ENCODE peak calls at places on chromosomes 12 and 14, in nine cellular contexts. Z is NB4; D is central memory CD4-positive, alpha-beta T cell; M is Calu3; O is fibroblast of the aortic adventitia; E is activated CD4-positive, alpha-beta memory T cell treated with anti-CD3 and anti-CD28 coated beads, Interleukin-2, amount 10 ng/mL, durations not matched to agents 7 days and 5 days; P is activated CD4-positive, alpha-beta T cell treated with anti-CD3 and anti-CD28 coated beads, Interleukin-2, amount 50 U/mL, for 1 hour; Q is EL; V is T follicular helper cell. R is an unnamed sample.

GRCh38 chr14:38839743-38840375 is 263.2 kb downstream of the SEC23A start:
- DNase-seq in Z (no peak), D (no peak), M (no peak), O (no peak), E (no peak), P (no peak), Q (peak; percentile 20), V (no peak), R (no peak)

GRCh38 chr12:4858385-4858784 is 51.3 kb upstream of the KCNA1 start:
- DNase-seq in Z (no peak), D (no peak), M (no peak), O (no peak), E (no peak), P (no peak), Q (no peak), V (no peak), R (peak; percentile 73)

GRCh38 chr14:76203086-76204001 is 51.6 kb downstream of the GPATCH2L start:
- DNase-seq in Z (no peak), D (no peak), M (peak; percentile 63), O (peak; percentile 87), E (no peak), P (no peak), Q (peak; percentile 92), V (no peak), R (no peak)

GRCh38 chr12:114853003-114853529 is 169.1 kb upstream of the TBX3 start:
- DNase-seq in Z (no peak), D (no peak), M (no peak), O (no peak), E (no peak), P (no peak), Q (peak; percentile 19), V (no peak), R (no peak)

GRCh38 chr12:27637524-27637923 is 58.7 kb upstream of the REP15 start:
- DNase-seq in Z (no peak), D (no peak), M (no peak), O (no peak), E (no peak), P (no peak), Q (no peak), V (no peak), R (no peak)

GRCh38 chr12:113232787-113233585 is 11.7 kb downstream of the TPCN1 start:
- DNase-seq in Z (no peak), D (peak; percentile 69), M (no peak), O (peak; percentile 35), E (peak; percentile 54), P (peak; percentile 71), Q (no peak), V (peak; percentile 70), R (no peak)

GRCh38 chr12:107967170-107967569 is 161.9 kb upstream of the WSCD2 start:
- DNase-seq in Z (peak; percentile 27), D (no peak), M (no peak), O (no peak), E (no peak), P (no peak), Q (peak; percentile 8), V (no peak), R (no peak)

GRCh38 chr12:39365364-39366001 is 77.4 kb downstream of the KIF21A start:
- DNase-seq in Z (no peak), D (no peak), M (no peak), O (peak; percentile 39), E (no peak), P (no peak), Q (no peak), V (no peak), R (no peak)

GRCh38 chr12:19654630-19655384 is 215.5 kb downstream of the AEBP2 start:
- DNase-seq in Z (no peak), D (no peak), M (no peak), O (peak; percentile 84), E (no peak), P (no peak), Q (peak; percentile 65), V (no peak), R (no peak)

GRCh38 chr12:104575442-104575841 is 118.7 kb downstream of the CHST11 start:
- DNase-seq in Z (no peak), D (no peak), M (no peak), O (no peak), E (no peak), P (no peak), Q (no peak), V (no peak), R (no peak)

GRCh38 chr14:61601923-61602732 is 93.2 kb upstream of the HIF1A start:
- DNase-seq in Z (peak; percentile 70), D (no peak), M (no peak), O (no peak), E (no peak), P (no peak), Q (no peak), V (no peak), R (no peak)

GRCh38 chr12:59486827-59487226 is 109.0 kb upstream of the SLC16A7 start:
- DNase-seq in Z (no peak), D (no peak), M (no peak), O (peak; percentile 1), E (no peak), P (no peak), Q (peak; percentile 50), V (no peak), R (no peak)

GRCh38 chr14:22002860-22003284 is 329.3 kb upstream of the OR4E1 start:
- DNase-seq in Z (peak; percentile 32), D (peak; percentile 60), M (peak; percentile 39), O (no peak), E (peak; percentile 75), P (peak; percentile 70), Q (no peak), V (peak; percentile 40), R (peak; percentile 17)

GRCh38 chr12:39412210-39412609 is 30.7 kb downstream of the KIF21A start:
- DNase-seq in Z (no peak), D (no peak), M (no peak), O (no peak), E (no peak), P (no peak), Q (no peak), V (no peak), R (no peak)

GRCh38 chr14:92037989-92038388 is 1.9 kb downstream of the TRIP11 start:
- DNase-seq in Z (no peak), D (no peak), M (no peak), O (peak; percentile 12), E (no peak), P (no peak), Q (no peak), V (no peak), R (no peak)

GRCh38 chr12:22477166-22477893 is 67.0 kb downstream of the C2CD5 start:
- DNase-seq in Z (peak; percentile 44), D (no peak), M (no peak), O (peak; percentile 88), E (no peak), P (no peak), Q (peak; percentile 89), V (no peak), R (no peak)

GRCh38 chr14:100031506-100032281 is 33.5 kb upstream of the EVL start:
- DNase-seq in Z (peak; percentile 80), D (no peak), M (peak; percentile 59), O (peak; percentile 99), E (no peak), P (no peak), Q (peak; percentile 99), V (no peak), R (peak; percentile 40)

GRCh38 chr12:104517880-104518279 is 61.1 kb downstream of the CHST11 start:
- DNase-seq in Z (no peak), D (no peak), M (no peak), O (no peak), E (no peak), P (no peak), Q (no peak), V (no peak), R (no peak)

GRCh38 chr14:80304125-80304766 is 92.9 kb upstream of the DIO2 start:
- DNase-seq in Z (no peak), D (no peak), M (no peak), O (peak; percentile 50), E (no peak), P (no peak), Q (no peak), V (no peak), R (no peak)

GRCh38 chr14:61562321-61563161 is 132.8 kb upstream of the HIF1A start:
- DNase-seq in Z (peak; percentile 91), D (peak; percentile 51), M (peak; percentile 63), O (peak; percentile 99), E (peak; percentile 62), P (no peak), Q (peak; percentile 99), V (no peak), R (no peak)

GRCh38 chr12:59780605-59781135 is 184.8 kb downstream of the SLC16A7 start:
- DNase-seq in Z (peak; percentile 56), D (no peak), M (peak; percentile 26), O (peak; percentile 72), E (no peak), P (no peak), Q (peak; percentile 48), V (no peak), R (peak; percentile 28)

GRCh38 chr14:76465651-76466050 is 89.7 kb downstream of the ESRRB start:
- DNase-seq in Z (no peak), D (no peak), M (no peak), O (no peak), E (no peak), P (no peak), Q (no peak), V (no peak), R (no peak)

GRCh38 chr14:54600685-54601084 is 33.8 kb downstream of the SAMD4A start:
- DNase-seq in Z (no peak), D (no peak), M (no peak), O (peak; percentile 84), E (no peak), P (no peak), Q (peak; percentile 74), V (no peak), R (no peak)

GRCh38 chr12:34398706-34399630 is 376.7 kb downstream of the ALG10 start:
- DNase-seq in Z (no peak), D (no peak), M (no peak), O (no peak), E (peak; percentile 13), P (no peak), Q (no peak), V (no peak), R (peak; percentile 1)

GRCh38 chr14:56195219-56195618 is 77.0 kb downstream of the PELI2 start:
- DNase-seq in Z (no peak), D (no peak), M (no peak), O (no peak), E (no peak), P (no peak), Q (no peak), V (no peak), R (no peak)